ENCODE peak calls at places on chromosomes 1 and 21, in six cellular contexts. X, T, V, W, Y and M are unnamed samples.

GRCh38 chr1:209747580-209748262 is 8.1 kb upstream of the TRAF3IP3 start:
- DNase-seq in X (peak; percentile 84), T (peak; percentile 81), V (peak; percentile 91), W (peak; percentile 92), Y (peak; percentile 92), M (peak; percentile 87)

GRCh38 chr1:248243204-248243603 is 12.0 kb downstream of the OR2M4 start:
- DNase-seq in X (peak; percentile 59), T (no peak), V (peak; percentile 28), W (peak; percentile 27), Y (peak; percentile 67), M (no peak)

GRCh38 chr1:180309338-180309737 is 79.3 kb downstream of the LHX4 start:
- DNase-seq in X (no peak), T (no peak), V (peak; percentile 23), W (no peak), Y (no peak), M (no peak)

GRCh38 chr1:9352364-9353140 is 59.9 kb downstream of the SPSB1 start:
- DNase-seq in X (peak; percentile 71), T (no peak), V (no peak), W (peak; percentile 25), Y (no peak), M (no peak)

GRCh38 chr21:33020558-33021100 is 5.1 kb upstream of the OLIG2 start:
- DNase-seq in X (no peak), T (no peak), V (peak; percentile 11), W (no peak), Y (no peak), M (no peak)

GRCh38 chr1:223338811-223339746 is 24.9 kb downstream of the SUSD4 start:
- DNase-seq in X (no peak), T (no peak), V (no peak), W (no peak), Y (no peak), M (peak; percentile 34)

GRCh38 chr1:74971982-74972381 is 162.2 kb upstream of the LHX8 start:
- DNase-seq in X (no peak), T (no peak), V (no peak), W (no peak), Y (no peak), M (no peak)

GRCh38 chr1:7684132-7684531 is 87.0 kb upstream of the VAMP3 start:
- DNase-seq in X (no peak), T (no peak), V (no peak), W (no peak), Y (peak; percentile 59), M (no peak)

GRCh38 chr1:206464456-206464964 is 5.8 kb upstream of the IKBKE start:
- DNase-seq in X (peak; percentile 23), T (no peak), V (peak; percentile 89), W (no peak), Y (no peak), M (no peak)

GRCh38 chr1:207848234-207848633 is 62.7 kb downstream of the CD34 start:
- DNase-seq in X (no peak), T (peak; percentile 53), V (no peak), W (no peak), Y (no peak), M (no peak)

GRCh38 chr1:231800071-231800470 is 173.5 kb downstream of the DISC1 start:
- DNase-seq in X (no peak), T (no peak), V (peak; percentile 31), W (no peak), Y (no peak), M (no peak)

GRCh38 chr1:211633523-211633843 is 41.9 kb downstream of the NEK2 start:
- DNase-seq in X (no peak), T (no peak), V (no peak), W (no peak), Y (no peak), M (no peak)

GRCh38 chr1:222521299-222522104 is 26.4 kb downstream of the HHIPL2 start:
- DNase-seq in X (no peak), T (no peak), V (peak; percentile 27), W (no peak), Y (no peak), M (no peak)

GRCh38 chr1:193070942-193071341 is 11.5 kb downstream of the RO60 start:
- DNase-seq in X (no peak), T (no peak), V (no peak), W (no peak), Y (no peak), M (no peak)

GRCh38 chr1:240946926-240947325 is 335.0 kb upstream of the GREM2 start:
- DNase-seq in X (peak; percentile 6), T (no peak), V (peak; percentile 55), W (no peak), Y (no peak), M (no peak)

GRCh38 chr1:40344597-40344996 is 27.5 kb upstream of the COL9A2 start:
- DNase-seq in X (peak; percentile 62), T (peak; percentile 26), V (peak; percentile 42), W (peak; percentile 2), Y (no peak), M (no peak)

GRCh38 chr1:3452866-3453175 is 1.6 kb upstream of the ARHGEF16 start:
- DNase-seq in X (no peak), T (no peak), V (no peak), W (no peak), Y (no peak), M (no peak)

GRCh38 chr21:44303490-44303981 is 3.7 kb downstream of the PFKL start:
- DNase-seq in X (no peak), T (no peak), V (no peak), W (no peak), Y (no peak), M (no peak)

GRCh38 chr1:110412576-110412975 is 5.1 kb upstream of the LAMTOR5 start:
- DNase-seq in X (peak; percentile 64), T (no peak), V (peak; percentile 70), W (peak; percentile 45), Y (peak; percentile 75), M (no peak)

GRCh38 chr1:109399326-109399957 is 1.7 kb upstream of the SORT1 start:
- DNase-seq in X (peak; percentile 94), T (no peak), V (no peak), W (no peak), Y (no peak), M (no peak)

GRCh38 chr1:50421366-50421748 is 1.9 kb downstream of the DMRTA2 start:
- DNase-seq in X (no peak), T (no peak), V (no peak), W (no peak), Y (no peak), M (no peak)

GRCh38 chr1:42765832-42766722 is 751 bp downstream of the P3H1 start:
- DNase-seq in X (peak; percentile 36), T (no peak), V (peak; percentile 74), W (peak; percentile 38), Y (peak; percentile 84), M (peak; percentile 76)

GRCh38 chr1:57252597-57253306 is 171.1 kb downstream of the DAB1 start:
- DNase-seq in X (no peak), T (no peak), V (no peak), W (no peak), Y (no peak), M (no peak)

GRCh38 chr21:44916965-44917364 is 3.7 kb downstream of the ITGB2 start:
- DNase-seq in X (no peak), T (no peak), V (no peak), W (no peak), Y (no peak), M (no peak)

GRCh38 chr21:46051821-46052675 is 45.9 kb upstream of the COL6A2 start:
- DNase-seq in X (no peak), T (no peak), V (no peak), W (no peak), Y (no peak), M (peak; percentile 54)

GRCh38 chr1:227949954-227950734 is 2.4 kb upstream of the WNT9A start:
- DNase-seq in X (no peak), T (no peak), V (no peak), W (no peak), Y (peak; percentile 45), M (peak; percentile 66)

GRCh38 chr1:67439277-67440029 is 9.3 kb upstream of the SERBP1 start:
- DNase-seq in X (no peak), T (no peak), V (no peak), W (no peak), Y (no peak), M (no peak)

GRCh38 chr21:16838330-16838729 is 674.5 kb upstream of the CXADR start:
- DNase-seq in X (no peak), T (no peak), V (no peak), W (no peak), Y (no peak), M (no peak)

GRCh38 chr1:33878392-33878791 is 14.5 kb downstream of the HMGB4 start:
- DNase-seq in X (no peak), T (no peak), V (no peak), W (no peak), Y (no peak), M (no peak)